ENCODE peak calls at places on chromosomes 7 and 10, in five cellular contexts. K, E, J, C and T are unnamed samples.

GRCh38 chr10:119413738-119414611 is 128.5 kb downstream of the RGS10 start:
- DNase-seq in K (peak), E (no peak), J (no peak), C (no peak), T (no peak)

GRCh38 chr7:14740606-14741005 is 161.9 kb downstream of the DGKB start:
- DNase-seq in K (no peak), E (no peak), J (no peak), C (no peak), T (no peak)

GRCh38 chr10:74276416-74276815 is 125.4 kb downstream of the ADK start:
- DNase-seq in K (no peak), E (no peak), J (no peak), C (no peak), T (no peak)

GRCh38 chr7:596819-597182 is 77.2 kb upstream of the PDGFA start:
- DNase-seq in K (no peak), E (no peak), J (no peak), C (no peak), T (no peak)

GRCh38 chr7:93968911-93969620 is 35.1 kb downstream of the BET1 start:
- DNase-seq in K (no peak), E (no peak), J (no peak), C (no peak), T (no peak)

GRCh38 chr7:129067943-129068548 is 13.1 kb upstream of the TNPO3 start:
- DNase-seq in K (no peak), E (no peak), J (no peak), C (no peak), T (no peak)

GRCh38 chr7:22651534-22652243 is 75.3 kb upstream of the IL6 start:
- DNase-seq in K (peak), E (no peak), J (peak), C (no peak), T (no peak)

GRCh38 chr10:94194256-94194655 is 168.5 kb downstream of the NOC3L start:
- DNase-seq in K (peak), E (no peak), J (no peak), C (no peak), T (no peak)

GRCh38 chr7:18521236-18521589 is 25.7 kb downstream of the HDAC9 start:
- DNase-seq in K (no peak), E (no peak), J (no peak), C (no peak), T (no peak)

GRCh38 chr10:10579709-10580108 is 438.0 kb upstream of the CELF2 start:
- DNase-seq in K (no peak), E (no peak), J (no peak), C (no peak), T (no peak)

GRCh38 chr7:121160150-121161008 is 168.4 kb upstream of the WNT16 start:
- DNase-seq in K (no peak), E (no peak), J (no peak), C (no peak), T (no peak)

GRCh38 chr7:19984231-19984632 is 210.8 kb upstream of the TMEM196 start:
- DNase-seq in K (no peak), E (no peak), J (no peak), C (no peak), T (no peak)

GRCh38 chr10:62732841-62733653 is 71.5 kb upstream of the ADO start:
- DNase-seq in K (peak), E (no peak), J (peak), C (no peak), T (no peak)

GRCh38 chr7:90625562-90625961 is 29.4 kb downstream of the CDK14 start:
- DNase-seq in K (peak), E (peak), J (peak), C (no peak), T (no peak)

GRCh38 chr7:90626011-90626410 is 29.9 kb downstream of the CDK14 start:
- DNase-seq in K (peak), E (no peak), J (no peak), C (no peak), T (no peak)

GRCh38 chr7:90631502-90631901 is 35.4 kb downstream of the CDK14 start:
- DNase-seq in K (no peak), E (no peak), J (no peak), C (no peak), T (no peak)

GRCh38 chr7:90625051-90625450 is 28.9 kb downstream of the CDK14 start:
- DNase-seq in K (peak), E (no peak), J (no peak), C (no peak), T (no peak)

DNA sequence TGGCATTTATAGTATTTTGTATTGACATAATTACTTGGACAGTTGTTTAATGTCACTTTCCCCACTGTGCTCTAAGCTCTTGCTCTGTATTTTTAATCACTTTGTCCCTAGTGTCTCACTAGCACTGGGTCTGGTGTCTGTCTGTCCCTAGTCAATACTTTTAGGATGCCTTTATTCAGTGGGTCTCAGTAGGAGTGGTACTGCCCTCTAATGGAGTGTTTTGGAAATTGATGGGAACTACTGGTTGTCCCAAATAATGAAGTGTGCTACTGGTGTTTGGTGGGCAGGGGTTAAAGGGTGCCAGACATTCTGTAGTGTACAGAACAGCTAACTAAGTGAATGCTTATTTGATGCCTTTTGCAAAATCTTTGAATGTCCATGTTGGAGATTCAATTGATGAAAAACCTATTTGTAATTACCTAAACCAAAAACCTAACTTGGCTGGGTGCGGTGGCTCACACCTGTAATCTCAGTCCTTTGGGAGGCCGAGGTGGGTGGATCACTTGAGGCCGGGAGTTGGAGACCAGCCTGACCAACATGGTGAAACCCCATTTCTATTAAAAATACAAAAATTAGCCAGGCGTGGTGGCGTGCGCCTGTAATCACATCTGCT is 33.3 kb downstream of the CDK14 start:
- DNase-seq in K (peak), E (no peak), J (peak), C (no peak), T (no peak)
- TF ChIP-seq CTCF in K (peak), E (peak), J (no peak), C (peak), T (peak)

GRCh38 chr7:55953707-55954475 is 2.2 kb downstream of the MRPS17 start:
- DNase-seq in K (no peak), E (no peak), J (no peak), C (no peak), T (no peak)

GRCh38 chr7:55957190-55957589 is 5.5 kb downstream of the MRPS17 start:
- DNase-seq in K (no peak), E (no peak), J (no peak), C (no peak), T (no peak)

DNA sequence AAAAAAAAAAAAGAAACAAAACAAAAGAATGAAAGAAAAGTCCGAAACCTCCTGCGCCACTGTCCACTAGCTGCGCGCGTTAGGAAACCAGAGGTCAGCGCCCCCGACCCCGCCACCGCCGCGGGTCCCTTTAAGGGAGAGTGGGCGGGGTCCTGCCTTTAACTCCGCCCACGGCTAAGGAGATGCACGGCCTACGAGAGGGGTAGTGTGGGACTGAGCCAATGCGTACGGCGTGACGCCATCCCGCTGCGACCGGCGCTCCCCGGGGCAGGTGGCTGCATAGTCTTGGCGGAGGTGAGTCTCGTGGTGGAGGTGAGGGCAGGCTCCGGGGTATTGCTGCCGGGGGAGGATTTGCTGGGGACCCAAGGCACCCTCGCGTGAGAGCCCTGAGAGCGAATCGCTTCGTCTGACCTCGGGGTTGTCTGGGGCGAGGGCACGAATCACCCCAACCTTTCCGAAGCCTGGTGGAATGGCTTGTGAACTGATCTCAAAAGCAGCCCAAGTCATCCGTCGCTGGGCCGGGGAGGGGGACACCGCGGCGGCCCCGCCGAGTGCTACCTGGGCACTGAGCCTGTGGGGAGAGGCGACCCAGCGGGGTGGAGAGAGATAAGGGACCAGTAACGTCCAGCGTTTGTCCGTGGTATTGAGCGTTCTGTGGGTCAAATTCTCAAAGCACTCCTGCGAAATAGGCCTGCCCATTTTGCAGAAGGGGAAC is at the start of gene MRPS17:
- DNase-seq in K (peak), E (peak), J (peak), C (peak), T (peak)
- TF ChIP-seq CTCF in K (no peak), E (no peak), J (no peak), C (no peak), T (peak)

GRCh38 chr10:123016228-123016627 is 7.4 kb downstream of the ACADSB start:
- DNase-seq in K (no peak), E (no peak), J (no peak), C (no peak), T (no peak)

GRCh38 chr10:123017421-123018165 is 8.8 kb downstream of the ACADSB start:
- DNase-seq in K (no peak), E (no peak), J (no peak), C (no peak), T (no peak)

GRCh38 chr10:123013456-123014419 is 4.9 kb downstream of the ACADSB start:
- DNase-seq in K (no peak), E (no peak), J (no peak), C (peak), T (no peak)

GRCh38 chr10:123011987-123012386 is 3.2 kb downstream of the ACADSB start:
- DNase-seq in K (no peak), E (no peak), J (no peak), C (no peak), T (no peak)

DNA sequence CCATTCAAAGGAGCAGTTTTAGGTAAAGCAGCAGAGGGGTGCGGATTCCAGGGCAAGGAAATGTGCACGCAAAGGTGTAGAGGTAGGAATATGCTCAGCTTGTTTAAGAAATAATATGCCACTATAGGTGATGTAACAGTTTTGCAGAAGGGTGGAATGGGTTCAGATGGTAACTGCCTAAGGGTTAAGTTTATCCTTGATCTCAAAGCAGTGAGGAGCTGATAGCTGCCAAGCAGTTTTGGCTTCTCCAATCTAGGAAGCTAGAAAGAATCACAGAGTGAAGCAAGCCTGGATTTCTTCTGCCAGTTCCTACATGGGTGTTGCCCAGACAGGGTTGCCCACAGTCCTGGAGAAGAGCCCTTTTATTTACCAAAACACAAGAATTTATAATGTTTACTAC is 6.0 kb downstream of the ACADSB start:
- DNase-seq in K (no peak), E (no peak), J (no peak), C (no peak), T (no peak)
- TF ChIP-seq CTCF in K (no peak), E (no peak), J (no peak), C (no peak), T (no peak)

GRCh38 chr7:130440527-130441365 is at the start of gene CEP41:
- DNase-seq in K (peak), E (peak), J (peak), C (peak), T (peak)
- TF ChIP-seq CTCF in K (no peak), E (no peak), J (no peak), C (no peak), T (no peak)

GRCh38 chr7:101217388-101218235 is at the start of the genes PLOD3 and ZNHIT1:
- DNase-seq in K (peak), E (peak), J (peak), C (peak), T (peak)
- TF ChIP-seq CTCF in K (no peak), E (no peak), J (peak), C (no peak), T (peak)

GRCh38 chr7:49776994-49777393 is 3.6 kb downstream of the VWC2 start:
- DNase-seq in K (no peak), E (no peak), J (no peak), C (no peak), T (no peak)
- TF ChIP-seq CTCF in K (no peak), E (no peak), J (no peak), C (no peak), T (peak)

GRCh38 chr10:124647421-124648130 is 96.6 kb downstream of the FAM53B start:
- DNase-seq in K (no peak), E (no peak), J (peak), C (peak), T (no peak)
- TF ChIP-seq CTCF in K (peak), E (no peak), J (no peak), C (peak), T (no peak)

DNA sequence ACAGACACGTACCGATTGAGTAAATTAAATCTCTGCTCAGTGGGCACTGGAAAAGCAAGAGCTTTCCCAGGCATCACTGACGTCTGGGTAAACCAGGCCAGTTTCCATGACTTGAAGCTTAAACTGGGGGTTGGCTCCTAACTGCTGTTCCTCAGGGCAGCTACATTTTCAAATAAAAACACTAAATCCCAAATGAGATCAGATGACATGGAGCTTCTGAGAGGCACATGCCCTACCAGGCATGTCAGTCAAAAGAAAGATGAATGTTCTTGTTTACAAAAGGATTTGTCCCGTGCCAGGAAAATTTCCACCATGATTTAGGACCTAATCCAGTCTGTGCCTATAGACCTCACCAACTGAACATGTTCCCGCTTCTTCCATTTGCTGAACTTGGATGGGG is 220.2 kb downstream of the KCNMA1 start:
- DNase-seq in K (no peak), E (no peak), J (no peak), C (no peak), T (no peak)
- TF ChIP-seq CTCF in K (no peak), E (no peak), J (no peak), C (no peak), T (no peak)

GRCh38 chr7:83469491-83469890 is 179.4 kb downstream of the SEMA3E start:
- DNase-seq in K (peak), E (no peak), J (no peak), C (no peak), T (no peak)

GRCh38 chr7:83469076-83469475 is 179.9 kb downstream of the SEMA3E start:
- DNase-seq in K (peak), E (no peak), J (no peak), C (no peak), T (no peak)

GRCh38 chr7:83475403-83475802 is 173.5 kb downstream of the SEMA3E start:
- DNase-seq in K (no peak), E (no peak), J (peak), C (no peak), T (no peak)

GRCh38 chr7:83468251-83468739 is 180.6 kb downstream of the SEMA3E start:
- DNase-seq in K (peak), E (peak), J (peak), C (peak), T (no peak)

GRCh38 chr7:83472376-83472775 is 176.6 kb downstream of the SEMA3E start:
- DNase-seq in K (no peak), E (no peak), J (no peak), C (no peak), T (no peak)
- TF ChIP-seq CTCF in K (no peak), E (no peak), J (no peak), C (no peak), T (no peak)

GRCh38 chr10:77590344-77591237 is 47.0 kb downstream of the KCNMA1 start:
- DNase-seq in K (no peak), E (no peak), J (no peak), C (no peak), T (no peak)

GRCh38 chr10:77587424-77587806 is 50.2 kb downstream of the KCNMA1 start:
- DNase-seq in K (no peak), E (no peak), J (no peak), C (no peak), T (no peak)

GRCh38 chr10:77583527-77583926 is 54.1 kb downstream of the KCNMA1 start:
- DNase-seq in K (no peak), E (no peak), J (no peak), C (no peak), T (no peak)

GRCh38 chr10:77588886-77589285 is 48.7 kb downstream of the KCNMA1 start:
- DNase-seq in K (no peak), E (no peak), J (no peak), C (no peak), T (no peak)

GRCh38 chr10:77586719-77587423 is 50.7 kb downstream of the KCNMA1 start:
- DNase-seq in K (peak), E (no peak), J (no peak), C (peak), T (no peak)
- TF ChIP-seq CTCF in K (peak), E (no peak), J (no peak), C (no peak), T (no peak)